ENCODE peak calls at places on chromosome 11, in four cellular contexts. X is T follicular helper cell, I is COR-L47, O is GDM1. P is an unnamed sample.

GRCh38 chr11:42422094-42422493 is 889.7 kb upstream of the API5 start:
- DNase-seq in X (no peak), I (no peak), O (no peak), P (no peak)

GRCh38 chr11:77066229-77067023 is at the start of gene CAPN5:
- DNase-seq in X (peak), I (peak), O (peak), P (peak)

GRCh38 chr11:77379253-77379652 is 77.8 kb upstream of the GDPD4 start:
- DNase-seq in X (no peak), I (no peak), O (no peak), P (no peak)

GRCh38 chr11:288328-289144 is at the start of gene PGGHG:
- DNase-seq in X (no peak), I (no peak), O (peak), P (no peak)

GRCh38 chr11:77375114-77375513 is 73.6 kb upstream of the GDPD4 start:
- DNase-seq in X (no peak), I (no peak), O (no peak), P (no peak)

GRCh38 chr11:26665946-26666345 is 55.9 kb downstream of the SLC5A12 start:
- DNase-seq in X (no peak), I (no peak), O (no peak), P (no peak)

GRCh38 chr11:64894070-64894811 is 15.8 kb upstream of the EHD1 start:
- DNase-seq in X (peak), I (peak), O (peak), P (peak)

GRCh38 chr11:35178862-35179261 is 39.9 kb downstream of the CD44 start:
- DNase-seq in X (no peak), I (no peak), O (no peak), P (no peak)

GRCh38 chr11:3723014-3723708 is 52.0 kb upstream of the CHRNA10 start:
- DNase-seq in X (no peak), I (no peak), O (no peak), P (no peak)

GRCh38 chr11:44174846-44175245 is 79.4 kb downstream of the EXT2 start:
- DNase-seq in X (no peak), I (no peak), O (no peak), P (no peak)

GRCh38 chr11:114061053-114062049 is 1.8 kb downstream of the ZBTB16 start:
- DNase-seq in X (no peak), I (no peak), O (no peak), P (peak)

GRCh38 chr11:44573333-44573732 is 7.9 kb downstream of the CD82 start:
- DNase-seq in X (no peak), I (no peak), O (no peak), P (no peak)

GRCh38 chr11:37830532-37830931 is 1232.5 kb upstream of the RAG2 start:
- DNase-seq in X (no peak), I (no peak), O (no peak), P (no peak)

GRCh38 chr11:69744435-69744834 is 30.7 kb downstream of the FGF4 start:
- DNase-seq in X (no peak), I (no peak), O (no peak), P (no peak)

GRCh38 chr11:110712643-110713468 is 619 bp upstream of the ARHGAP20 start:
- DNase-seq in X (no peak), I (no peak), O (no peak), P (peak)

GRCh38 chr11:16356057-16356750 is at the start of gene SOX6:
- DNase-seq in X (no peak), I (no peak), O (no peak), P (no peak)

GRCh38 chr11:107468596-107468995 is 11.0 kb upstream of the CWF19L2 start:
- DNase-seq in X (no peak), I (no peak), O (no peak), P (no peak)

GRCh38 chr11:1151366-1152315 is 6.1 kb upstream of the MUC5AC start:
- DNase-seq in X (no peak), I (no peak), O (no peak), P (no peak)

GRCh38 chr11:44300881-44301855 is 8.8 kb downstream of the ALX4 start:
- DNase-seq in X (no peak), I (no peak), O (no peak), P (no peak)

GRCh38 chr11:67278939-67279588 is 10.0 kb upstream of the ANKRD13D start:
- DNase-seq in X (no peak), I (no peak), O (no peak), P (no peak)

GRCh38 chr11:9125185-9125886 is 33.9 kb upstream of the SCUBE2 start:
- DNase-seq in X (no peak), I (no peak), O (no peak), P (no peak)

GRCh38 chr11:90845799-90846198 is 623.0 kb upstream of the CHORDC1 start:
- DNase-seq in X (no peak), I (no peak), O (no peak), P (peak)

GRCh38 chr11:103749158-103749557 is 287.3 kb upstream of the DDI1 start:
- DNase-seq in X (no peak), I (no peak), O (no peak), P (no peak)

GRCh38 chr11:121226415-121227263 is 65.9 kb upstream of the SC5D start:
- DNase-seq in X (no peak), I (no peak), O (no peak), P (peak)

GRCh38 chr11:3146612-3147256 is 18.4 kb downstream of the OSBPL5 start:
- DNase-seq in X (no peak), I (no peak), O (no peak), P (no peak)

GRCh38 chr11:61949169-61950034 is 749 bp upstream of the BEST1 start:
- DNase-seq in X (no peak), I (peak), O (no peak), P (peak)

GRCh38 chr11:14435717-14436116 is 63.9 kb downstream of the COPB1 start:
- DNase-seq in X (no peak), I (no peak), O (no peak), P (no peak)

GRCh38 chr11:43537831-43538230 is 142.7 kb upstream of the HSD17B12 start:
- DNase-seq in X (no peak), I (no peak), O (no peak), P (no peak)

GRCh38 chr11:112318193-112318592 is 57.5 kb upstream of the PLET1 start:
- DNase-seq in X (no peak), I (no peak), O (no peak), P (no peak)

GRCh38 chr11:107598225-107599139 is 7.5 kb downstream of the ELMOD1 start:
- DNase-seq in X (no peak), I (no peak), O (no peak), P (peak)

GRCh38 chr11:117380676-117381075 is 53.0 kb downstream of the CEP164 start:
- DNase-seq in X (no peak), I (no peak), O (no peak), P (no peak)

GRCh38 chr11:71252782-71253730 is 679 bp upstream of the SHANK2 start:
- DNase-seq in X (no peak), I (no peak), O (no peak), P (peak)

GRCh38 chr11:93067881-93068390 is 98.5 kb downstream of the MTNR1B start:
- DNase-seq in X (no peak), I (no peak), O (no peak), P (no peak)

GRCh38 chr11:114125531-114125930 is 66.0 kb downstream of the ZBTB16 start:
- DNase-seq in X (no peak), I (no peak), O (no peak), P (no peak)

GRCh38 chr11:113446938-113447337 is 28.3 kb downstream of the DRD2 start:
- DNase-seq in X (no peak), I (no peak), O (no peak), P (peak)

GRCh38 chr11:117826832-117827231 is 2.3 kb upstream of the FXYD2 start:
- DNase-seq in X (no peak), I (no peak), O (no peak), P (no peak)

GRCh38 chr11:21625982-21626381 is 566.9 kb upstream of the ANO5 start:
- DNase-seq in X (no peak), I (no peak), O (peak), P (no peak)